ENCODE peak calls at places on chromosomes 13 and 19, in five cellular contexts. Z is CD4-positive, alpha-beta T cell; M is retinal pigment epithelial cell; F is activated T-cell treated with anti-CD3 and anti-CD28 coated beads for 24 hours; O is activated CD8-positive, alpha-beta memory T cell treated with anti-CD3 and anti-CD28 coated beads for 24 hours. A is an unnamed sample.

GRCh38 chr13:50453238-50453637 is 390.3 kb downstream of the DLEU7 start:
- DNase-seq in O (no peak), Z (no peak), M (no peak), F (no peak), A (no peak)

GRCh38 chr19:30783212-30783611 is 411.0 kb downstream of the ZNF536 start:
- DNase-seq in F (no peak), M (no peak), Z (no peak), O (no peak), A (no peak)

GRCh38 chr19:15587663-15588062 is 27.4 kb upstream of the CYP4F8 start:
- DNase-seq in F (no peak), O (peak), M (no peak), Z (no peak), A (no peak)

GRCh38 chr19:10984166-10984735 is 23.4 kb downstream of the SMARCA4 start:
- DNase-seq in O (no peak), M (no peak), Z (no peak), F (no peak), A (no peak)

GRCh38 chr19:41548954-41549688 is 26.8 kb upstream of the CEACAM21 start:
- DNase-seq in Z (peak), F (peak), M (no peak), O (peak), A (no peak)

GRCh38 chr13:90448466-90449037 is 898.9 kb upstream of the MIR17HG start:
- DNase-seq in M (no peak), O (no peak), Z (no peak), F (no peak), A (no peak)

GRCh38 chr13:96041326-96042092 is 11.7 kb downstream of the UGGT2 start:
- DNase-seq in F (no peak), Z (no peak), M (no peak), O (no peak), A (no peak)

GRCh38 chr19:13784731-13785452 is 10.4 kb upstream of the ZSWIM4 start:
- DNase-seq in F (peak), M (no peak), Z (peak), O (peak), A (peak)

GRCh38 chr13:25286308-25286968 is 850 bp downstream of the MTMR6 start:
- DNase-seq in O (no peak), Z (peak), F (no peak), M (no peak), A (peak)

GRCh38 chr13:114313061-114313860 is 1.0 kb upstream of the CHAMP1 start:
- DNase-seq in F (peak), O (peak), Z (no peak), M (no peak), A (no peak)

GRCh38 chr19:2053601-2054389 is 2.8 kb upstream of the MKNK2 start:
- DNase-seq in O (no peak), M (no peak), F (no peak), Z (no peak), A (no peak)

GRCh38 chr13:91904005-91904404 is 505.6 kb downstream of the GPC5 start:
- DNase-seq in O (no peak), Z (no peak), M (no peak), F (no peak), A (no peak)

GRCh38 chr19:55304279-55304978 is 20.6 kb downstream of the BRSK1 start:
- DNase-seq in Z (no peak), F (no peak), O (no peak), M (no peak), A (peak)

GRCh38 chr13:30932481-30933333 is at the start of gene TEX26:
- DNase-seq in F (no peak), O (no peak), M (no peak), Z (no peak), A (no peak)

GRCh38 chr19:33871605-33872004 is 74.9 kb downstream of the KCTD15 start:
- DNase-seq in F (no peak), Z (no peak), O (no peak), M (no peak), A (no peak)

GRCh38 chr19:12603714-12604113 is 6.9 kb downstream of the ZNF490 start:
- DNase-seq in O (no peak), Z (no peak), M (no peak), F (peak), A (no peak)

GRCh38 chr13:89550842-89551422 is 1796.6 kb upstream of the MIR17HG start:
- DNase-seq in F (no peak), M (no peak), Z (no peak), O (no peak), A (no peak)

GRCh38 chr13:50650478-50650877 is 193.0 kb downstream of the DLEU7 start:
- DNase-seq in O (no peak), F (no peak), M (no peak), Z (no peak), A (no peak)

GRCh38 chr19:6720369-6721112 is at the start of gene C3:
- DNase-seq in Z (no peak), O (no peak), F (no peak), M (no peak), A (no peak)

GRCh38 chr13:96422002-96422401 is 332.1 kb downstream of the HS6ST3 start:
- DNase-seq in Z (no peak), F (no peak), M (no peak), O (no peak), A (no peak)

GRCh38 chr13:94620286-94620896 is 18.7 kb downstream of the GPR180 start:
- DNase-seq in M (no peak), O (no peak), F (no peak), Z (peak), A (peak)

GRCh38 chr19:29442910-29443309 is 82.9 kb upstream of the VSTM2B start:
- DNase-seq in O (no peak), M (no peak), F (no peak), Z (no peak), A (no peak)

GRCh38 chr13:20359335-20359734 is 127.2 kb upstream of the GJB6 start:
- DNase-seq in Z (no peak), M (peak), O (peak), F (no peak), A (no peak)

GRCh38 chr19:46015080-46015960 is 7.5 kb downstream of the PGLYRP1 start:
- DNase-seq in Z (peak), F (peak), M (no peak), O (peak), A (peak)

GRCh38 chr19:44723952-44724319 is 24.6 kb upstream of the BCL3 start:
- DNase-seq in M (no peak), O (peak), Z (peak), F (peak), A (peak)